ENCODE peak calls at places on chromosomes 12 and 14, in six cellular contexts. Q, P, X, C, M and Z are unnamed samples.

GRCh38 chr12:107014050-107014449 is 27.1 kb upstream of the MTERF2 start:
- DNase-seq in Q (no peak), P (no peak), X (no peak), C (no peak), M (no peak), Z (no peak)

GRCh38 chr12:1019283-1019682 is 28.3 kb downstream of the ERC1 start:
- DNase-seq in Q (no peak), P (no peak), X (no peak), C (no peak), M (no peak), Z (no peak)

GRCh38 chr12:10235761-10236631 is 23.3 kb downstream of the GABARAPL1 start:
- DNase-seq in Q (no peak), P (no peak), X (no peak), C (no peak), M (no peak), Z (no peak)

GRCh38 chr12:52215587-52216031 is 17.4 kb upstream of the KRT7 start:
- DNase-seq in Q (peak; percentile 86), P (peak; percentile 52), X (no peak), C (no peak), M (no peak), Z (peak; percentile 15)

GRCh38 chr12:65603428-65604351 is 220.6 kb upstream of the HMGA2 start:
- DNase-seq in Q (no peak), P (peak; percentile 44), X (no peak), C (peak; percentile 86), M (peak; percentile 59), Z (peak; percentile 43)

GRCh38 chr14:64721391-64721791 is 17.2 kb downstream of the PLEKHG3 start:
- DNase-seq in Q (no peak), P (no peak), X (no peak), C (peak; percentile 82), M (no peak), Z (peak; percentile 85)

GRCh38 chr12:61563640-61564039 is 696.6 kb upstream of the USP15 start:
- DNase-seq in Q (no peak), P (no peak), X (no peak), C (no peak), M (no peak), Z (no peak)

GRCh38 chr12:8995021-8995775 is 5.9 kb downstream of the KLRG1 start:
- DNase-seq in Q (no peak), P (no peak), X (no peak), C (no peak), M (no peak), Z (no peak)

GRCh38 chr14:99664636-99665273 is 19.3 kb upstream of the CYP46A1 start:
- DNase-seq in Q (no peak), P (no peak), X (no peak), C (no peak), M (no peak), Z (no peak)

GRCh38 chr12:38053113-38053512 is 263.5 kb upstream of the ALG10B start:
- DNase-seq in Q (no peak), P (no peak), X (no peak), C (no peak), M (no peak), Z (no peak)

GRCh38 chr12:72081787-72082186 is 143.1 kb downstream of the TPH2 start:
- DNase-seq in Q (no peak), P (no peak), X (no peak), C (no peak), M (no peak), Z (no peak)

GRCh38 chr12:71581206-71581605 is 82.4 kb downstream of the ZFC3H1 start:
- DNase-seq in Q (no peak), P (no peak), X (no peak), C (no peak), M (no peak), Z (no peak)

DNA sequence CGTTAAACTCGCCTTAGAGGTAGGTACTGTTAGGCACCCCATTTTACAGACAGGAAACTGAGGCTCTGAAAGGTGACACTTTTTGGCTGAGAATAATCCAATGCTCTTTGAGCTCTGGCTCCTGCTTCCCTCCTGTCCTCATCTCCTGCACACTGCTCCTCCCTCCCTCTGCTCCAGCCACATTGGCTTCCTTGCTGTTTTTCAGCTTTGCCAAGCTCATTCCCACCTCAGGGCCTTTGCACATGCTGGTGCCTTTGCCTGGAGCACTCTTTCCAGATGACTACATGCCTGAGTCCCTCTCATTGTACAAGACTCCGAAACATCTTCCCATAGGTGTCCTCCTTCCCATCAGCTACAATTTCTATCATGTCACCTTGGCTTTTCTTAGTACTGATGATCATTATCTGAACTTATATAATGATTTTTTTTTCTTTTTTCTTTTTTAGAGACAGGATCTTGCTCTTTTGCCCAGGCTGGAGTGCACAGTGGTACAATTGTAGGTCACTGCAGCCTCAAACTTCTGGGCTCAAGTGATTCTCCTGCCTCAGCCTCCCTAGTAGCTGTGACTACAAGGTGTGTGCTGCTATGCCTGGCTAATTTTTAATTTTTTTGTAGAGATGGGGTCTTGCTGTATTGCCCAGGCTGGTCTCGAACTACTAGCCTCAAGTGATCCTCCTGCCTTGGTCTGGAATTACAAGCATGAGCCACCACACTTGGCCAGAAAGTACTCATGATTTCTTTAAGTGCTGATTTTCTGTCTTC is 15.2 kb downstream of the MSI1 start:
- DNase-seq in Q (no peak), P (no peak), X (no peak), C (no peak), M (no peak), Z (no peak)
- H3K4me3 ChIP-seq in Q (no peak overlapping the region), P (no peak overlapping the region), X (no peak overlapping the region), C (no peak overlapping the region), M (no peak overlapping the region), Z (no peak overlapping the region)

DNA sequence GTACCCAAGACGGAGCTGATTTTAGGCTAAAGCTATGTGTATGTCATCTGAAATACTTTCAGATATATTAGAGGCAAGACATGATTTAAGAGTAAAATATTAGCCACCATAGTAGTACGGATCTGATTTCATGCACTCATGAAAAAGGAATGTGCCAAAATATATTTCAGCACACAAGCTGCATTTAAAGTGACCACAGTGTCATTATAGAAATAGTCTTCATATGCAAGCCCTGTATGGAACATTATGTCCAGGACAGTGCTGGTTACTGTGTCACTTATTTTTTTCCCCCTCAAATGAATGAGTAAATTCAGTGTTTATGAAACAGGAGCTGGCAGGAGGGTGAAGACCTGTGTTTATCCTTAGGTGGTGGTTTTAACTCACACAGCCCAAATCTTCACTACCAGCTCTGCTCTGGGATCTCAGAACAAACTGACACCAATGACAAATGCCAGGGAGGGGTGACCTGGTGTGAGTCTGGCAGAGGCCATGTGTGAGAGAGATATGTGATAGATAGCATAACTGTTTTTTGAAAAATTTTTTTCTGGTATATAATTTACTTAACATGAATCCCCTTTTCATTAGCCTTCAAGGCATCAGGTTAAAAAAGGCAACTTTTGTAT is 51.7 kb downstream of the SLC38A4 start:
- DNase-seq in Q (no peak), P (no peak), X (no peak), C (no peak), M (no peak), Z (no peak)
- H3K4me3 ChIP-seq in Q (no peak overlapping the region), P (no peak overlapping the region), X (no peak overlapping the region), C (no peak overlapping the region), M (no peak overlapping the region), Z (no peak overlapping the region)

GRCh38 chr12:115693970-115694369 is 583.5 kb downstream of the MED13L start:
- DNase-seq in Q (no peak), P (no peak), X (no peak), C (no peak), M (no peak), Z (no peak)

GRCh38 chr12:115694564-115694963 is 582.9 kb downstream of the MED13L start:
- DNase-seq in Q (no peak), P (no peak), X (no peak), C (no peak), M (no peak), Z (no peak)

GRCh38 chr12:115687094-115687493 is 590.4 kb downstream of the MED13L start:
- DNase-seq in Q (no peak), P (no peak), X (no peak), C (no peak), M (no peak), Z (no peak)

GRCh38 chr12:115691123-115691522 is 586.4 kb downstream of the MED13L start:
- DNase-seq in Q (no peak), P (no peak), X (no peak), C (no peak), M (no peak), Z (no peak)
- H3K4me3 ChIP-seq in Q (no peak overlapping the region), P (no peak overlapping the region), X (no peak overlapping the region), C (no peak overlapping the region), M (no peak overlapping the region), Z (no peak overlapping the region)

DNA sequence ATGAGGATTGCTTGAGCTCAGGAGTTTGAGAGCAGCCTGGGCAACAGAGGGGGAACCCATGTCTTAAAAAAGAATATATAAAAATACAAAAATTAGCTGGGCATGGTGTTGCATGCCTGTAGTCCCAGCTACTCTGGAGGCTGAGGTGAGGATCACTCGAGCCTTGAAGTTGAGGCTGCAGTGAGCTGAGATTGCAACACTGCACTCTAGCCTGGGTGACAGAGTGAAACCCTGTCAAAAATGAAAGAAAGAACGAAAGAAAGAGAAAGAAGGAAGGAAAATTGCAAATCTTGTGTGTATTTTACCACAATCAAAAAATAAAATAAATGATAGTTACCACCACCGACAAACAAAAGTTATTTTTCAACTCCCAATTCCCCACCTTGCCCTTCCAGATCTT is 45.3 kb downstream of the SPRING1 start:
- DNase-seq in Q (peak; percentile 6), P (no peak), X (no peak), C (no peak), M (no peak), Z (no peak)
- H3K4me3 ChIP-seq in Q (no peak overlapping the region), P (peak overlapping the region; percentile 37), X (no peak overlapping the region), C (no peak overlapping the region), M (no peak overlapping the region), Z (no peak overlapping the region)

DNA sequence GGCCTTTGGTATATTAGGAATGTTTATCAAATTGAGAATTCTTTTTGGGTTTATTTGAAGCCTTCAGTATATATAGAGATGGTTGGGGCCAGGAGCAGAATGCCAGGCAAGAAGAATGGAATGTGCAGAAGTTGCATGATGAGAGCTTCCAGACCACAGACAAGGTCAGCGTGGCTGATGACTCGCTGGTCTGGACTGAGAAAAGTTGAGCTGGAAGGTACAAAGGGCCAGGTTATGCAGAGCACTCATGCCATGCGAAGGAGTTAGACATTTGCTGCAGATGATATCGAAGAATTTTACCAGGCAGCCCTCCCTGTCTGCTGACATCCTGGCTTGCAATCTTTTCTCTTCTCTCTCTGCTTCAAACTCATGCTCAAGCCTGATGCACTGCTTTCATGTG is 196.2 kb upstream of the ARHGAP5 start:
- DNase-seq in Q (no peak), P (no peak), X (no peak), C (peak; percentile 60), M (peak; percentile 71), Z (no peak)
- H3K4me3 ChIP-seq in Q (no peak overlapping the region), P (no peak overlapping the region), X (no peak overlapping the region), C (no peak overlapping the region), M (no peak overlapping the region), Z (no peak overlapping the region)